ENCODE peak calls at places on chromosomes 4 and X, in nine cellular contexts. J is colonic mucosa; Z is neuronal stem cell; A is endodermal cell; Q is ascending aorta; D is CD8-positive, alpha-beta T cell; X is transverse colon; M is GM23248; O is OCI-LY7. U is an unnamed sample. For H3K4me1, the result is how much of the 10 kb centered on the place peaks cover.

GRCh38 chrX:65127804-65128203 is 151.6 kb upstream of the ZC4H2 start:
- DNase-seq in J (no peak), Z (no peak), A (no peak), Q (no peak), D (no peak), X (no peak), M (peak), O (no peak), U (no peak)

GRCh38 chr4:185457136-185457535 is 14.4 kb downstream of the CCDC110 start:
- DNase-seq in J (no peak), Z (no peak), A (peak), Q (no peak), D (no peak), X (no peak), M (no peak), O (no peak), U (no peak)

GRCh38 chrX:115968436-115969252 is 201.9 kb upstream of the AGTR2 start:
- DNase-seq in J (peak), Z (peak), A (peak), Q (no peak), D (no peak), X (peak), M (peak), O (no peak), U (peak)

GRCh38 chr4:109993116-109993515 is 80.4 kb downstream of the EGF start:
- DNase-seq in J (no peak), Z (no peak), A (no peak), Q (no peak), D (no peak), X (no peak), M (no peak), O (no peak), U (no peak)

GRCh38 chr4:114386637-114387233 is 211.9 kb upstream of the UGT8 start:
- DNase-seq in J (no peak), Z (peak), A (no peak), Q (no peak), D (no peak), X (no peak), M (peak), O (peak), U (no peak)

GRCh38 chr4:130210871-130211270 is 1114.9 kb downstream of the C4orf33 start:
- DNase-seq in J (no peak), Z (no peak), A (no peak), Q (no peak), D (no peak), X (no peak), M (peak), O (no peak), U (no peak)

GRCh38 chrX:63581390-63581789 is 203.6 kb downstream of the ARHGEF9 start:
- DNase-seq in J (no peak), Z (no peak), A (peak), Q (no peak), D (no peak), X (no peak), M (no peak), O (no peak), U (no peak)

GRCh38 chrX:143500751-143501150 is 16.5 kb downstream of the SPANXN3 start:
- DNase-seq in J (no peak), Z (no peak), A (no peak), Q (no peak), D (no peak), X (no peak), M (no peak), O (no peak), U (no peak)

GRCh38 chr4:152785639-152786517 is 6.1 kb downstream of the ARFIP1 start:
- DNase-seq in J (no peak), Z (no peak), A (no peak), Q (no peak), D (no peak), X (no peak), M (peak), O (peak), U (no peak)

GRCh38 chrX:19670854-19671620 is 155.7 kb upstream of the MAP3K15 start:
- DNase-seq in J (peak), Z (peak), A (peak), Q (no peak), D (no peak), X (peak), M (peak), O (no peak), U (peak)

GRCh38 chr4:15704145-15704544 is 1.3 kb downstream of the BST1 start:
- DNase-seq in J (no peak), Z (no peak), A (no peak), Q (no peak), D (no peak), X (no peak), M (no peak), O (no peak), U (no peak)

GRCh38 chr4:174023641-174024040 is 259.8 kb downstream of the FBXO8 start:
- DNase-seq in J (no peak), Z (no peak), A (no peak), Q (no peak), D (no peak), X (no peak), M (peak), O (no peak), U (no peak)

GRCh38 chrX:71492086-71493065 is 40.5 kb upstream of the OGT start:
- DNase-seq in J (peak), Z (no peak), A (no peak), Q (no peak), D (peak), X (peak), M (peak), O (no peak), U (peak)

GRCh38 chr4:163587867-163588266 is 93.4 kb downstream of the TMA16 start:
- DNase-seq in J (no peak), Z (no peak), A (peak), Q (no peak), D (no peak), X (no peak), M (no peak), O (peak), U (no peak)

GRCh38 chrX:41922125-41922521 is 1.2 kb downstream of the CASK start:
- DNase-seq in J (peak), Z (no peak), A (no peak), Q (no peak), D (no peak), X (no peak), M (peak), O (peak), U (peak)

GRCh38 chr4:39719804-39720580 is 22.1 kb downstream of the UBE2K start:
- DNase-seq in J (no peak), Z (no peak), A (no peak), Q (no peak), D (no peak), X (no peak), M (peak), O (no peak), U (no peak)

GRCh38 chrX:104195013-104195412 is 28.8 kb downstream of the FAM199X start:
- DNase-seq in J (no peak), Z (no peak), A (no peak), Q (no peak), D (no peak), X (no peak), M (peak), O (no peak), U (no peak)

GRCh38 chr4:5899396-5899795 is 6.5 kb upstream of the CRMP1 start:
- DNase-seq in J (no peak), Z (no peak), A (no peak), Q (no peak), D (no peak), X (no peak), M (no peak), O (no peak), U (no peak)

GRCh38 chr4:186624951-186625350 is 69.6 kb upstream of the MTNR1A start:
- DNase-seq in J (no peak), Z (peak), A (no peak), Q (no peak), D (no peak), X (no peak), M (peak), O (no peak), U (no peak)

GRCh38 chr4:143531368-143531767 is 17.9 kb downstream of the SMARCA5 start:
- DNase-seq in J (no peak), Z (no peak), A (no peak), Q (no peak), D (no peak), X (no peak), M (peak), O (peak), U (no peak)

GRCh38 chrX:41064028-41064427 is 21.2 kb upstream of the USP9X start:
- DNase-seq in J (no peak), Z (no peak), A (no peak), Q (no peak), D (no peak), X (no peak), M (peak), O (no peak), U (no peak)

GRCh38 chr4:88230399-88230798 is 54.0 kb downstream of the PPM1K start:
- DNase-seq in J (no peak), Z (no peak), A (no peak), Q (no peak), D (no peak), X (no peak), M (no peak), O (no peak), U (no peak)

GRCh38 chrX:47078129-47079043 is at the start of gene RGN:
- DNase-seq in J (peak), Z (peak), A (peak), Q (no peak), D (no peak), X (no peak), M (peak), O (no peak), U (no peak)

GRCh38 chr4:6120361-6120760 is 80.0 kb downstream of the JAKMIP1 start:
- DNase-seq in J (no peak), Z (no peak), A (peak), Q (no peak), D (no peak), X (no peak), M (no peak), O (no peak), U (no peak)

GRCh38 chrX:106608016-106608415 is 3.8 kb upstream of the RADX start:
- DNase-seq in J (no peak), Z (no peak), A (no peak), Q (no peak), D (peak), X (no peak), M (no peak), O (no peak), U (no peak)

GRCh38 chr4:96009720-96010119 is 169.8 kb downstream of the PDHA2 start:
- DNase-seq in J (no peak), Z (no peak), A (no peak), Q (no peak), D (no peak), X (no peak), M (peak), O (no peak), U (no peak)

GRCh38 chr4:151325320-151326246 is at the start of gene SH3D19:
- DNase-seq in J (peak), Z (peak), A (peak), Q (no peak), D (no peak), X (peak), M (peak), O (no peak), U (peak)

GRCh38 chr4:176902710-176903323 is 110.1 kb upstream of the VEGFC start:
- DNase-seq in J (no peak), Z (no peak), A (no peak), Q (no peak), D (no peak), X (no peak), M (peak), O (no peak), U (no peak)

GRCh38 chr4:90445380-90445779 is 318.2 kb downstream of the CCSER1 start:
- DNase-seq in J (no peak), Z (no peak), A (no peak), Q (no peak), D (no peak), X (no peak), M (no peak), O (no peak), U (no peak)

GRCh38 chr4:146495277-146495676 is 26.5 kb downstream of the SLC10A7 start:
- DNase-seq in J (no peak), Z (no peak), A (no peak), Q (no peak), D (no peak), X (no peak), M (peak), O (no peak), U (no peak)

GRCh38 chrX:125101971-125102750 is 217.5 kb upstream of the TEX13C start:
- DNase-seq in J (no peak), Z (no peak), A (no peak), Q (no peak), D (no peak), X (no peak), M (no peak), O (no peak), U (no peak)
- H3K4me1 ChIP-seq in J (under half), Z (under half), A (under half), Q (under half), D (under half), X (under half), M (under half), O (under half), U (under half)

GRCh38 chr4:40729555-40729954 is 20.2 kb upstream of the NSUN7 start:
- DNase-seq in J (no peak), Z (no peak), A (no peak), Q (no peak), D (no peak), X (no peak), M (no peak), O (no peak), U (no peak)
- H3K4me1 ChIP-seq in J (under half), Z (under half), A (under half), Q (under half), D (under half), X (under half), M (under half), O (under half), U (under half)

GRCh38 chr4:108116423-108117168 is 52.1 kb downstream of the LEF1 start:
- DNase-seq in J (no peak), Z (no peak), A (no peak), Q (no peak), D (no peak), X (no peak), M (no peak), O (peak), U (no peak)

GRCh38 chr4:108113229-108113628 is 55.5 kb downstream of the LEF1 start:
- DNase-seq in J (no peak), Z (no peak), A (no peak), Q (no peak), D (peak), X (no peak), M (no peak), O (no peak), U (no peak)

GRCh38 chr4:108111781-108112180 is 57.0 kb downstream of the LEF1 start:
- DNase-seq in J (no peak), Z (no peak), A (no peak), Q (no peak), D (no peak), X (no peak), M (no peak), O (no peak), U (no peak)

GRCh38 chr4:108115168-108115526 is 53.6 kb downstream of the LEF1 start:
- DNase-seq in J (no peak), Z (no peak), A (no peak), Q (no peak), D (no peak), X (no peak), M (no peak), O (no peak), U (no peak)

GRCh38 chr4:108114503-108114902 is 54.2 kb downstream of the LEF1 start:
- DNase-seq in J (no peak), Z (no peak), A (no peak), Q (no peak), D (no peak), X (no peak), M (no peak), O (peak), U (no peak)
- H3K4me1 ChIP-seq in J (under half), Z (under half), A (under half), Q (under half), D (half or more), X (under half), M (under half), O (half or more), U (under half)

GRCh38 chrX:112834976-112835375 is 5.7 kb downstream of the AMOT start:
- DNase-seq in J (no peak), Z (no peak), A (no peak), Q (no peak), D (no peak), X (no peak), M (no peak), O (no peak), U (no peak)
- H3K4me1 ChIP-seq in J (under half), Z (under half), A (under half), Q (under half), D (under half), X (under half), M (under half), O (under half), U (under half)

GRCh38 chrX:133297284-133297683 is 79.1 kb upstream of the TFDP3 start:
- DNase-seq in J (no peak), Z (no peak), A (no peak), Q (no peak), D (no peak), X (no peak), M (peak), O (no peak), U (no peak)
- H3K4me1 ChIP-seq in J (under half), Z (under half), A (under half), Q (under half), D (under half), X (under half), M (under half), O (under half), U (under half)

GRCh38 chr4:679571-680083 is 5.3 kb downstream of the MYL5 start:
- DNase-seq in J (no peak), Z (no peak), A (no peak), Q (no peak), D (no peak), X (no peak), M (no peak), O (no peak), U (no peak)

GRCh38 chr4:680931-681645 is 6.7 kb downstream of the MYL5 start:
- DNase-seq in J (peak), Z (no peak), A (peak), Q (no peak), D (no peak), X (peak), M (peak), O (no peak), U (no peak)

GRCh38 chr4:681736-682451 is 7.1 kb downstream of the SLC49A3 start:
- DNase-seq in J (peak), Z (no peak), A (peak), Q (no peak), D (no peak), X (peak), M (no peak), O (no peak), U (no peak)

GRCh38 chr4:680091-680490 is 5.7 kb downstream of the MYL5 start:
- DNase-seq in J (no peak), Z (no peak), A (no peak), Q (no peak), D (no peak), X (no peak), M (no peak), O (no peak), U (no peak)

GRCh38 chr4:680565-680930 is 6.2 kb downstream of the MYL5 start:
- DNase-seq in J (no peak), Z (no peak), A (no peak), Q (no peak), D (no peak), X (peak), M (peak), O (no peak), U (no peak)
- H3K4me1 ChIP-seq in J (under half), Z (under half), A (under half), Q (under half), D (under half), X (under half), M (under half), O (under half), U (under half)

DNA sequence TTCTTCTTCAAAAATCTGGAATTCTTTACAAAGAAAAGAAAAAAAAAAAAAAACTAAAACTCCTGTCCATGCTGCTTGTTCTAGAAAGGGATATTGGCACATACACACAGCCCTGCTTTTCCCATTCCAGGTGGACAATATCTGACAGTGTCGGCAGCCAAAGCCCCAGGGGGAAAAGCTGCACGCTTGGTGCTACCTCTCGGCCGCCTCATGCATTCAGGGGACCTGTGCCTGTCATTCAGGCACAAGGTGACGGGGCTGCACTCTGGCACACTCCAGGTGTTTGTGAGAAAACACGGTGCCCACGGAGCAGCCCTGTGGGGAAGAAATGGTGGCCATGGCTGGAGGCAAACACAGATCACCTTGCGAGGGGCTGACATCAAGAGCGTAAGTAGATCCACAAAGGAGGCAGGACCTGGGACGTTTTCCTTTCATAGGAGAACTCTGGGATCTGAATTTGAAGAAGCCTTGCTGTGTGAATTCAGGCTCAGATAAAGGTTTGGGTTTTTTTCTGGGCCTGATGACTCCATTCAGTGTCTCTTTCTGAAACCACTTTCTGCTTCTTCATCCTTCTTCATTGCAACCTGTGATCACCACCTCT is 71.9 kb downstream of the NPNT start:
- DNase-seq in J (no peak), Z (no peak), A (no peak), Q (no peak), D (no peak), X (no peak), M (no peak), O (no peak), U (no peak)
- H3K4me1 ChIP-seq in J (under half), Z (under half), A (under half), Q (under half), D (under half), X (under half), M (under half), O (under half), U (under half)

DNA sequence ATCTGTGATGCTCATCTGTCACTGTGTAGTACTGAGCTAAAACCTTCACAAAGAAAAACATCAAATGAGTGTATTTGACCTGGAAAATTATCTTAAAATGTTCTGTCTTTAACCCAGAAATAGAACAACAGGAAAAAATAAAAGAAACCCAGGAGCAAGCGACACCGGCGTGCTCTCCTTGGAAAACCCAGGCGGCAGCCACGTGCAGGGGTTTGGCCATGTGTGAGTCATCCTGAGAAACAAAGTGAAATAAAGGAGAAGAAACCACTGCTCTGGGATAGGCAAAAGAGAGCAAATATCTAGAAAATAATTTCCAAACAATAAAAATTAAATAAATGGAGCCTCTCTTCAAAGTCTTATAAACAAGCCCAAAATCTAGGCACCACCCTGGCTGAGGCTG is 20.0 kb upstream of the TMEM128 start:
- DNase-seq in J (no peak), Z (no peak), A (no peak), Q (no peak), D (no peak), X (no peak), M (no peak), O (no peak), U (no peak)
- H3K4me1 ChIP-seq in J (under half), Z (under half), A (under half), Q (under half), D (under half), X (under half), M (under half), O (under half), U (under half)

DNA sequence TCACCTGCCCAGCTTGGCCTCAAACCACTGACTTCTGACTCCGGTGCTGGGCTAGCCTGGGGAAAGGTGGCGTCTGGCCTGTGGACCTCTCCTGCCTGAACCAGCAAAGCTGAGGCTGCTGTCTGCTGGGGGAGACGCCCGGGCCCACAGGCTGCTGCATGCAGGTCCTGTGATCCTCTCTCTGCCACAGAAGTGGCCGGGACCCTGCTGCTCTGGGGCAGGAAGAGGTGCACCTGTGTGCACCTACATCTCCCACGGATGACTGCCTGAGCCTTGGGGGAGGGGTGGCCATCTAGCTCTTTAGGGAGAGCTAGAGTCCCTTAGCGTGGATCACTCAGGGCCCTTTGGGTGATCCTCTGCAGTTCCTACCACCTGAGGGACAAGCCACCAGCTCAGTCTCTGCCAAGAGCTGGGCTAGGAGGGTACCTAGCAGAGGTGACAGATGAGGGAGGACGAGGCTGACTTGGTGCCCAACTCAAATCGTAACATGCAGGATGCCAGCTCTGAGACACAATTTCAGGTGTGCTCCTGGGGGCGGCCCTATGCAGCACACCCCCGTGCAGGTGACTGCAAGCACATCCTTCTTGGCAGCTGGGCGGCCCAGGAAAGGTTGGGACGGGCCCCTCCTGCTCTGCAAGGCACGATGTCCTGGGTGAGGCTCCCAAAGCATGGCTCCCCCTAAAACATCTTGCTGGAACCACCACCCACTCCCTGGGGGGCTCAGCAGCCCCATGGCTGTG is 22.5 kb downstream of the LETM1 start:
- DNase-seq in J (no peak), Z (no peak), A (no peak), Q (no peak), D (no peak), X (no peak), M (no peak), O (peak), U (no peak)
- H3K4me1 ChIP-seq in J (under half), Z (under half), A (under half), Q (under half), D (under half), X (under half), M (under half), O (under half), U (under half)